ENCODE peak calls at places on chromosome 16, in nine cellular contexts. I is sciatic nerve, H is mucosa of descending colon, R is HFFc6, L is Ammon's horn, K is M059J, U is MCF 10A, F is EL, W is D341Med. D is an unnamed sample.

GRCh38 chr16:30113711-30114333 is 485 bp upstream of the GDPD3 start:
- DNase-seq in I (no peak), H (no peak), R (peak; percentile 38), L (no peak), K (peak; percentile 59), U (no peak), F (peak; percentile 41), W (no peak), D (no peak)

GRCh38 chr16:4700997-4701743 is 7.8 kb downstream of the NUDT16L1 start:
- DNase-seq in I (no peak), H (peak; percentile 88), R (no peak), L (no peak), K (no peak), U (no peak), F (no peak), W (no peak), D (no peak)

GRCh38 chr16:80788016-80788415 is 16.4 kb downstream of the CDYL2 start:
- DNase-seq in I (no peak), H (no peak), R (peak; percentile 36), L (no peak), K (peak; percentile 57), U (no peak), F (no peak), W (no peak), D (peak; percentile 79)

GRCh38 chr16:53356478-53357207 is 77.6 kb upstream of the RBL2 start:
- DNase-seq in I (no peak), H (no peak), R (no peak), L (no peak), K (no peak), U (no peak), F (no peak), W (no peak), D (no peak)

GRCh38 chr16:66511615-66512500 is 38.1 kb downstream of the TK2 start:
- DNase-seq in I (peak; percentile 59), H (no peak), R (peak; percentile 72), L (no peak), K (peak; percentile 86), U (peak; percentile 79), F (peak; percentile 87), W (no peak), D (peak; percentile 86)

GRCh38 chr16:8893426-8893825 is 11.3 kb downstream of the LITAFD start:
- DNase-seq in I (no peak), H (no peak), R (no peak), L (no peak), K (no peak), U (no peak), F (no peak), W (no peak), D (no peak)

GRCh38 chr16:17354121-17354750 is 116.5 kb downstream of the XYLT1 start:
- DNase-seq in I (no peak), H (peak; percentile 49), R (no peak), L (no peak), K (no peak), U (no peak), F (no peak), W (peak; percentile 90), D (no peak)

GRCh38 chr16:5064915-5065314 is 841 bp downstream of the C16orf89 start:
- DNase-seq in I (peak; percentile 54), H (no peak), R (no peak), L (no peak), K (no peak), U (no peak), F (no peak), W (no peak), D (no peak)

GRCh38 chr16:10683160-10683559 is 11.6 kb downstream of the TEKT5 start:
- DNase-seq in I (peak; percentile 21), H (no peak), R (no peak), L (no peak), K (no peak), U (no peak), F (no peak), W (peak; percentile 92), D (no peak)

GRCh38 chr16:4609200-4610010 is 5.3 kb downstream of the UBALD1 start:
- DNase-seq in I (peak; percentile 59), H (no peak), R (no peak), L (no peak), K (no peak), U (no peak), F (no peak), W (no peak), D (no peak)